ENCODE peak calls at places on chromosome 12, in seven cellular contexts. N is AG04449; T is Ammon's horn; O is WTC11; Y is stimulated activated CD4-positive, alpha-beta T cell treated with anti-CD3 and anti-CD28 coated beads, Interleukin-4, amount 100 ng/mL, for 48 hours; R is AG09319; L is H9. H is an unnamed sample.

GRCh38 chr12:45369065-45369464 is 153.2 kb downstream of the ANO6 start:
- DNase-seq in N (peak), T (no peak), O (no peak), Y (no peak), R (no peak), L (no peak), H (peak)

GRCh38 chr12:95990136-95990535 is 6.0 kb downstream of the HAL start:
- DNase-seq in N (no peak), T (no peak), O (no peak), Y (no peak), R (no peak), L (no peak), H (no peak)

GRCh38 chr12:109581856-109582255 is 8.3 kb downstream of the MVK start:
- DNase-seq in N (no peak), T (no peak), O (no peak), Y (no peak), R (no peak), L (no peak), H (no peak)

GRCh38 chr12:5242440-5242839 is 189.5 kb upstream of the NTF3 start:
- DNase-seq in N (no peak), T (no peak), O (no peak), Y (no peak), R (no peak), L (no peak), H (no peak)

GRCh38 chr12:89373772-89374572 is 21.7 kb upstream of the DUSP6 start:
- DNase-seq in N (no peak), T (peak), O (no peak), Y (no peak), R (no peak), L (no peak), H (no peak)

GRCh38 chr12:82176761-82177490 is 181.3 kb downstream of the CCDC59 start:
- DNase-seq in N (no peak), T (no peak), O (no peak), Y (no peak), R (peak), L (no peak), H (no peak)

GRCh38 chr12:55637467-55637866 is 775 bp downstream of the OR10P1 start:
- DNase-seq in N (no peak), T (no peak), O (no peak), Y (no peak), R (no peak), L (no peak), H (peak)

GRCh38 chr12:128449146-128449894 is 182.3 kb downstream of the TMEM132C start:
- DNase-seq in N (no peak), T (no peak), O (no peak), Y (no peak), R (no peak), L (no peak), H (no peak)

GRCh38 chr12:80849367-80849766 is 88.4 kb downstream of the LIN7A start:
- DNase-seq in N (no peak), T (no peak), O (no peak), Y (no peak), R (no peak), L (no peak), H (no peak)

GRCh38 chr12:110811972-110812371 is 34.8 kb upstream of the CCDC63 start:
- DNase-seq in N (no peak), T (no peak), O (no peak), Y (no peak), R (no peak), L (no peak), H (no peak)

GRCh38 chr12:126747530-126748149 is 1519.3 kb upstream of the TMEM132C start:
- DNase-seq in N (no peak), T (peak), O (peak), Y (peak), R (no peak), L (peak), H (peak)